ENCODE peak calls at places on chromosome X, in five cellular contexts. B, H, P, U and K are unnamed samples.

GRCh38 chrX:119067023-119067739 is 5.6 kb upstream of the CT47C1 start:
- DNase-seq in P (peak; percentile 46), B (peak; percentile 67), U (peak; percentile 44), H (peak; percentile 62), K (no peak)

GRCh38 chrX:79161655-79162054 is 17.2 kb downstream of the GPR174 start:
- DNase-seq in H (no peak), P (no peak), U (no peak), B (no peak), K (no peak)

GRCh38 chrX:119093991-119094741 is 21.4 kb downstream of the CT47C1 start:
- DNase-seq in H (no peak), P (no peak), U (no peak), B (no peak), K (no peak)

GRCh38 chrX:50881028-50881427 is 29.5 kb upstream of the BMP15 start:
- DNase-seq in B (no peak), P (no peak), H (no peak), U (no peak), K (no peak)

GRCh38 chrX:125248931-125249330 is 70.7 kb upstream of the TEX13C start:
- DNase-seq in H (no peak), P (no peak), U (no peak), B (no peak), K (no peak)

GRCh38 chrX:150763303-150763797 is 70.2 kb downstream of the MTMR1 start:
- DNase-seq in P (no peak), U (no peak), H (no peak), B (no peak), K (peak; percentile 52)

GRCh38 chrX:632391-633042 is 1.9 kb downstream of the SHOX start:
- DNase-seq in P (no peak), U (no peak), B (no peak), H (no peak), K (no peak)

GRCh38 chrX:103741879-103742278 is 31.2 kb downstream of the TMEM31 start:
- DNase-seq in H (no peak), B (no peak), P (no peak), U (no peak), K (no peak)

DNA sequence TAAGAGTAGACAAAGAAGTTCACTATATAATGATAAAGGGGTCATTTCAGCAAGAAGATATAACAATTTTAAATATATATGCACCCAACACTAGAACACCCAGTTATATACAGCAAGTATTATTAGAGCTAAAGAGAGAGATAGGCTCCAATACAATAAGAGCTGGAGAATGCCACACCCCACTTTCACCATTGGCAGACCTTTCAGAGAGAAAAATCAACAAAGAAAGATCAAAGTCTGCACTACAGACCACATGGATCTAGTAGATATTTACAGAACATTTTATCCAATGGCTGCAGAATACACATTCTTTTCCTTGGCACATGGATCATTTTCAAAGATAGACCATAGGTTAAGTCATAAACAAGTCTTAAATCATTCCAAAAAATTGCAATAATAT is 479.7 kb upstream of the DIAPH2 start:
- DNase-seq in U (no peak), P (no peak), H (no peak), B (no peak), K (no peak)
- H3K4me3 ChIP-seq in U (no peak overlapping the region), P (no peak overlapping the region), H (no peak overlapping the region), B (no peak overlapping the region), K (no peak overlapping the region)

GRCh38 chrX:133575501-133575900 is 160.2 kb upstream of the GPC4 start:
- DNase-seq in B (no peak), U (no peak), H (no peak), P (no peak), K (no peak)
- H3K27ac ChIP-seq in B (no peak overlapping the region), U (no peak overlapping the region), H (no peak overlapping the region), P (no peak overlapping the region), K (no peak overlapping the region)

GRCh38 chrX:154329284-154329683 is 33.7 kb downstream of the TKTL1 start:
- DNase-seq in H (no peak), P (no peak), B (no peak), U (no peak), K (no peak)
- H3K4me1 ChIP-seq in H (no peaks in the 10 kb centered on the region), P (no peaks in the 10 kb centered on the region), B (no peaks in the 10 kb centered on the region), U (no peaks in the 10 kb centered on the region), K (no peaks in the 10 kb centered on the region)

GRCh38 chrX:53683556-53684414 is 2.7 kb downstream of the HUWE1 start:
- DNase-seq in H (peak; percentile 99), P (peak; percentile 91), U (peak; percentile 83), B (peak; percentile 90), K (peak; percentile 97)
- H3K4me3 ChIP-seq in H (peak overlapping the region; percentile 72), P (peak overlapping the region; percentile 67), U (peak overlapping the region; percentile 63), B (peak overlapping the region; percentile 68), K (peak overlapping the region; percentile 61)

DNA sequence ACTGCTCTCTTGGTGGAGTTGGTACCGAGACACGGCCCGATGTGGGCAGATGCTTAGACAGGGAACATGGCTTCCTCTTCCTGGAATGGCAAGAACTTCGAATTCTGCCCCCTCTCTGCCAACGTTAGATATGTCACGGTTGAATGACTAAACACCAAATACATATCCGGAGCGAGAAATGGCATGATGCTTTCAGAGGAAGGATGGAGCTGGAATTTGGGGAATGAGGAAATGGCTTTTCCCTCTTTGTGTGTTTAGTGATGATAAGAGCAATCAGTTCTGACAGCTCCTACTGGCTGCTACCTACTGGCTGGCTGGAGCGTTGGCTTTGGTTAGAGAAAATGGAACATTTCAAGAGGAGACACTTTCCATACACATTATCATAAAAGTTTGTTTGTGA is 140.0 kb downstream of the DHRSX start:
- DNase-seq in U (no peak), P (no peak), H (no peak), B (no peak), K (no peak)
- H3K27ac ChIP-seq in U (no peak overlapping the region), P (no peak overlapping the region), H (no peak overlapping the region), B (no peak overlapping the region), K (no peak overlapping the region)

DNA sequence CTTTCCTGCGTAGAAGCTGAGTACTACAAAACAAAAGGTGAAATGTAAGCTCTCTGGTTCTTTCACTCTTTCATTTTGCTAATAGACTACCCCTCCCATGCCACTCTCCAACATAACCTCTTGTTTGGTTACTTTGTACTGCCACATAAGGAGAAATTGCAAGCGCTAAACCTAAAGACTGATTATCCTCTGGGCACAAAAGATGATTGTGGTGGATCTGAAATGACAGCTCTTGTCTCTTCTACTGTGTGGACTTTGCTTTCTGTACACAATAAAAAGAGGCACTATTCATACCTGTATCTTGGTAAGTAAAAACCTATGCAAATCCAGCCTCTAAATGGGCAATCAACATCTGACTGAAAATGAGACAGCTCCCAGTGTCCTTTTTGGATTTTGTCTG is 5.3 kb downstream of the MBNL3 start:
- DNase-seq in U (no peak), H (no peak), B (no peak), P (no peak), K (no peak)
- H3K4me1 ChIP-seq in U (peaks cover 4% of the 10 kb centered on the region), H (no peaks in the 10 kb centered on the region), B (peaks cover 5% of the 10 kb centered on the region), P (no peaks in the 10 kb centered on the region), K (no peaks in the 10 kb centered on the region)